ENCODE peak calls at places on chromosome 14, in six cellular contexts. P is uterus, R is testis, Y is body of pancreas, O is ovary, S is stomach. W is an unnamed sample.

GRCh38 chr14:67623114-67623513 is 3.4 kb downstream of the ARG2 start:
- DNase-seq in R (no peak), P (no peak), O (no peak), S (no peak), Y (no peak), W (no peak)

GRCh38 chr14:64778114-64778754 is 74.0 kb downstream of the PLEKHG3 start:
- DNase-seq in O (no peak), Y (no peak), R (peak; percentile 43), S (no peak), P (no peak), W (no peak)

GRCh38 chr14:28613526-28613925 is 153.1 kb upstream of the FOXG1 start:
- DNase-seq in R (no peak), P (no peak), Y (no peak), O (no peak), S (no peak), W (no peak)

GRCh38 chr14:92203116-92203515 is 81.3 kb downstream of the CPSF2 start:
- DNase-seq in P (no peak), R (no peak), O (no peak), Y (no peak), S (no peak), W (no peak)

GRCh38 chr14:35380794-35381193 is 23.8 kb downstream of the NFKBIA start:
- DNase-seq in R (no peak), S (no peak), O (no peak), Y (no peak), P (no peak), W (no peak)

GRCh38 chr14:65333926-65334687 is 78.4 kb upstream of the FUT8 start:
- DNase-seq in R (peak; percentile 62), S (no peak), O (peak; percentile 62), P (peak; percentile 18), Y (no peak), W (no peak)

GRCh38 chr14:102234331-102235264 is 70.4 kb downstream of the MOK start:
- DNase-seq in R (peak; percentile 54), S (no peak), Y (no peak), P (peak; percentile 34), O (peak; percentile 47), W (no peak)

GRCh38 chr14:99410019-99410418 is 70.6 kb downstream of the SETD3 start:
- DNase-seq in S (no peak), P (no peak), O (no peak), Y (no peak), R (no peak), W (no peak)

GRCh38 chr14:24418492-24418873 is 11.0 kb downstream of the CBLN3 start:
- DNase-seq in R (no peak), O (peak; percentile 51), P (no peak), S (peak; percentile 89), Y (peak; percentile 97), W (peak; percentile 72)

GRCh38 chr14:103311171-103311997 is 22.7 kb upstream of the EIF5 start:
- DNase-seq in O (no peak), Y (no peak), P (no peak), S (no peak), R (no peak), W (no peak)

GRCh38 chr14:70785556-70785955 is 23.8 kb downstream of the MAP3K9 start:
- DNase-seq in O (no peak), S (no peak), P (no peak), R (no peak), Y (no peak), W (no peak)

GRCh38 chr14:105508601-105509000 is 17.6 kb downstream of the TEDC1 start:
- DNase-seq in S (no peak), P (no peak), R (no peak), Y (no peak), O (no peak), W (no peak)

GRCh38 chr14:89466460-89466859 is 49.4 kb upstream of the FOXN3 start:
- DNase-seq in Y (no peak), O (peak; percentile 31), R (no peak), S (no peak), P (no peak), W (peak; percentile 32)

GRCh38 chr14:93788557-93789365 is 476 bp upstream of the PRIMA1 start:
- DNase-seq in Y (no peak), R (peak; percentile 29), O (peak; percentile 68), P (peak; percentile 71), S (peak; percentile 58), W (no peak)

GRCh38 chr14:89660183-89660582 is 243.2 kb upstream of the FOXN3 start:
- DNase-seq in R (no peak), S (no peak), O (no peak), Y (no peak), P (peak; percentile 21), W (no peak)

GRCh38 chr14:99572173-99572999 is 31.6 kb downstream of the CCDC85C start:
- DNase-seq in O (no peak), R (no peak), P (no peak), S (no peak), Y (peak; percentile 55), W (peak; percentile 71)

GRCh38 chr14:99566390-99567354 is 37.3 kb downstream of the CCDC85C start:
- DNase-seq in O (no peak), P (no peak), R (no peak), Y (no peak), S (no peak), W (peak; percentile 64)

GRCh38 chr14:85516239-85517112 is 13.5 kb upstream of the FLRT2 start:
- DNase-seq in R (no peak), O (no peak), Y (no peak), P (no peak), S (no peak), W (no peak)

GRCh38 chr14:20624495-20625070 is 16.9 kb downstream of the OR6S1 start:
- DNase-seq in Y (peak; percentile 42), O (peak; percentile 47), S (peak; percentile 75), P (no peak), R (peak; percentile 54), W (peak; percentile 91)

DNA sequence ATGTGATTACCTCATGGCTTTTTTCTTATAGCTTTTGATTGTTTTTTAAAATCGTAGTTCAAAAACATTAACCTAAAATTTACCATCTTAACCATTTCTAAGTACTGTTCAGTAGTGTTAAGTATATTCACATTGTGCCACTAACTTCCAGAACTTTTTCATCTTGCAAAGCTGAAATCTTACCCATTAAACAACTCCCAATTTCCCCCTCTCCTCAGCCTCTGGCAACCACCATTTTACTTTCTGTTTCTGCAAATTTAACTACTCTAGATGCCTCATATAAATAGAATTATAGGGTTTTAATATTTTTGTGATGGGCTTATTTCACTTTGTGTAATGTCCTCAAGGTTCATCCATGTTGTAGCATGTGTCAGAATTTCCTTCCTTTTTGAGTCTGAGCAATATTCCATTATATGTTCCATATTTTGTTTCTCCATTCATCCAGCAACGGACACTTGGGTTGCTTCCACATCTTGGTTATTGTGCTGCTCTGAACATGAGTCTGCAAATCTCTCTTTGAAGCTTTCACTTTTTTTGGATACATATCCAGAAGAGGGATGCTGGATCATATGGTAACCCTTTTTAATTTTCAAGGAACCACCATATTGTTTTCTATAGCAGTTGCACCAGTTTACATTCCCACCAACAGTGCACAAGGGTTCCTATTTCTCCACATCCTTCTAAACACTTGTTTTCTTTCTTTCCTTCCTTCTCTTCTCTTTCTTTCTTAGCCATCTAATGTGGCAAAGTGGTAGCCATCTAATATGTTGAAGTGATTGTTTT is 5.0 kb downstream of the HIF1A start:
- DNase-seq in R (no peak), O (no peak), S (no peak), Y (no peak), P (no peak), W (no peak)
- H3K4me3 ChIP-seq in R (no peak overlapping the region), O (no peak overlapping the region), S (no peak overlapping the region), Y (no peak overlapping the region), P (no peak overlapping the region), W (no peak overlapping the region)

GRCh38 chr14:58198086-58198485 is 1.9 kb upstream of the ACTR10 start:
- DNase-seq in P (no peak), Y (no peak), R (no peak), O (no peak), S (no peak), W (no peak)

GRCh38 chr14:58196198-58196597 is 3.8 kb upstream of the ACTR10 start:
- DNase-seq in S (no peak), O (no peak), Y (no peak), R (no peak), P (no peak), W (no peak)

GRCh38 chr14:58200480-58200841 is 512 bp downstream of the ACTR10 start:
- DNase-seq in O (no peak), P (no peak), S (no peak), Y (no peak), R (no peak), W (no peak)

DNA sequence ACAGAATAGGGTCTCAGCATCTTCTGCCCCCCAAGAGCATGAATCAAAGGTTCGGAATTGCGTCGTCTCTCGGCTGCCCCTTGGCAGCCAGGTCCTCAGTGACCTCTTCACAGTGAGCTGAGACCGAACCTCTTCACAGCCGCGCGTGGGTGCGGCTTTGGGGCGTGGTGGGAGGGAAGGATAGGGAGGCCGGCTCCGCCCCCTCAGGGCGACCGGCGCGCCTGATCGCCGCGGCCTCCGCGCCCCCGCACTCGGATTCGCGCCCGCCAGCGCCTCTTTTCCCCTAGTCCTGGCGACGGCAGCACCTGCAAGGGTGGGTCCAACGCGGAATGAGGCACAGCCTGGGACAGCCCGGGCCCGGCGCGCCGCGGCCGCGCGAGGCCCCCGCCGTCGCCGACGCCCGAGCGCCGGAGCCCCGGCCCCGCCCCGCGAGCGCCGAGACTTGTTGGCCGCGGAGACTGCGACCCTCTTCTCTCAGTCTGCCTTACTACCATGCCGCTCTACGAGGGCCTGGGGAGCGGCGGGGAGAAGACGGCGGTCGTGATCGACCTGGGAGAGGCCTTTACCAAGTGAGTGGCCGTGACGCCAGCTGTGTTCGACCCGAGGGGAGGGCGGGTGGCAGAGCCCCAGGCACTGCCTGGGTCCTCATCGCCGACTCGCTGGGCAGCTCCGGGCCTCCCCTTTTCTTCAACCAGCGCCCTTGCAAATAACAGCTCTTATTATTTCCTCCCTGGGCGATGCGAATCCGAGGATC is at the start of gene ACTR10:
- DNase-seq in P (peak; percentile 91), Y (peak; percentile 83), O (peak; percentile 93), S (peak; percentile 86), R (peak; percentile 91), W (peak; percentile 89)
- TF ChIP-seq POLR2A in P (peak; percentile 64), Y (peak; percentile 10), O (peak; percentile 32), S (no peak), R (peak; percentile 15), W (peak; percentile 82)

GRCh38 chr14:22271838-22272237 is 317.2 kb downstream of the DAD1 start:
- DNase-seq in P (no peak), Y (no peak), R (no peak), S (no peak), O (no peak), W (no peak)
- H3K4me3 ChIP-seq in P (no peak overlapping the region), Y (no peak overlapping the region), R (no peak overlapping the region), S (no peak overlapping the region), O (no peak overlapping the region), W (no peak overlapping the region)

DNA sequence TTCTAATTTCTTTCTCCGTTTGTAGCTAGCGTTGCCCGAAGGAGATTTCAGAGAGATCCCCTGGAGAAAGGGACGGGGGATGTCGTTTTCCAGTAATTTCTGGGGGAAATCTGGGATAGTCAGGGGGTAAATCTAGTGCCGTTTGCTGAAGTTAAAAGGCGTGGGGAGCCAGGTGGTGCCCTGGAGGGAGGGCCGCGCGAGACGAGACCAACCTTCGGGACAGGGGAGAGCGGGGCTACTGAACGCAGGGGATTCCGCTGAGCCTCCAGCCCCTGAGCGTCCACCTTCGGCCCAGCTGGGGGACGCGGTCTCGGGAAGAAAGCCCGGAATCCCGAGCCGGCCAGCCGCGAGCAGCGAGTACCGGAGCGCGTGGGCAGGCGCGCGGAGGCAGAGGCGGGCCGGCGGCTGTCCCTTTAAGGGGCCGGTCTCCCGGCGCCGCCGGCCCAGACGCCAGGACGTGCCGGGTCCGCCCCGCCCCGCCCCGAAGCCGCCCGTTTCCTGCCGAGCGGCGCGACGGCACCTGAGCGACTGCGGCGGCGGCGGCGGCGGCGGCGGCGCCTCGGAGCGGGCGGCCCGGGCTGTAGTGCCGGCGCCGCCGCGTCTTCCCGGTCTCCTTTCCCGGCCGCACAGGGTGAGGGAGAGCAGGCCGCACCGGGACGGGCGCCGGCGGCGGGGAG is at the start of gene KTN1:
- DNase-seq in Y (peak; percentile 84), S (peak; percentile 86), R (peak; percentile 84), P (peak; percentile 80), O (peak; percentile 86), W (peak; percentile 93)
- TF ChIP-seq POLR2A in Y (peak; percentile 52), S (no peak), R (no peak), P (peak; percentile 51), O (peak; percentile 55), W (no peak)

W was measured in Peyer's patch.